ENCODE peak calls at places on chromosomes 16 and 17, in four cellular contexts. E is sigmoid colon, P is A673, R is RWPE2. G is an unnamed sample. For H3K4me1, the result is how much of the 10 kb centered on the place peaks cover.

GRCh38 chr16:57863434-57864160 is 61.3 kb upstream of the KIFC3 start:
- DNase-seq in R (no peak), P (peak), E (peak), G (peak)

GRCh38 chr16:51763072-51763658 is 612.1 kb upstream of the SALL1 start:
- DNase-seq in P (peak), R (no peak), E (no peak), G (no peak)

GRCh38 chr17:6494239-6494941 is 50.1 kb downstream of the PIMREG start:
- DNase-seq in P (no peak), R (peak), E (peak), G (no peak)

GRCh38 chr17:15121426-15121825 is 143.7 kb downstream of the PMP22 start:
- DNase-seq in R (no peak), E (no peak), P (no peak), G (no peak)

GRCh38 chr17:7113273-7114071 is 1.1 kb downstream of the ASGR2 start:
- DNase-seq in R (no peak), E (no peak), P (no peak), G (no peak)

GRCh38 chr16:13923703-13924298 is 3.8 kb downstream of the ERCC4 start:
- DNase-seq in P (peak), E (no peak), R (no peak), G (peak)

GRCh38 chr17:28029033-28029432 is 13.4 kb upstream of the NLK start:
- DNase-seq in R (no peak), P (no peak), E (no peak), G (no peak)

GRCh38 chr16:75198135-75198600 is 8.8 kb downstream of the CTRB2 start:
- DNase-seq in E (no peak), R (no peak), P (peak), G (no peak)

GRCh38 chr16:86104537-86105048 is 205.6 kb downstream of the IRF8 start:
- DNase-seq in R (no peak), P (no peak), E (peak), G (no peak)

GRCh38 chr16:84532855-84533486 is 28.5 kb upstream of the MEAK7 start:
- DNase-seq in E (no peak), R (no peak), P (no peak), G (no peak)

GRCh38 chr17:80132906-80133625 is 13.9 kb downstream of the EIF4A3 start:
- DNase-seq in P (no peak), E (no peak), R (no peak), G (no peak)

GRCh38 chr17:5821057-5821456 is 236.7 kb upstream of the NLRP1 start:
- DNase-seq in P (no peak), R (no peak), E (no peak), G (no peak)

GRCh38 chr17:44065668-44066203 is 735 bp downstream of the LSM12 start:
- DNase-seq in E (no peak), R (no peak), P (no peak), G (no peak)

GRCh38 chr16:2037115-2037514 is 10.4 kb downstream of the NHERF2 start:
- DNase-seq in E (no peak), R (no peak), P (no peak), G (no peak)

GRCh38 chr16:86850675-86851074 is 272.3 kb downstream of the FOXL1 start:
- DNase-seq in P (no peak), E (no peak), R (no peak), G (no peak)

GRCh38 chr17:69423450-69423849 is 9.0 kb downstream of the MAP2K6 start:
- DNase-seq in R (no peak), E (no peak), P (peak), G (no peak)

GRCh38 chr17:38598536-38598935 is 7.2 kb downstream of the SRCIN1 start:
- DNase-seq in P (peak), R (no peak), E (no peak), G (peak)

GRCh38 chr17:47119746-47120520 is 69.2 kb downstream of the CDC27 start:
- DNase-seq in E (no peak), R (no peak), P (no peak), G (no peak)

GRCh38 chr17:59668816-59669215 is 38.4 kb downstream of the PTRH2 start:
- DNase-seq in E (no peak), R (no peak), P (peak), G (no peak)

GRCh38 chr17:9037741-9038140 is 16.4 kb downstream of the NTN1 start:
- DNase-seq in P (no peak), R (no peak), E (no peak), G (no peak)

GRCh38 chr16:12262454-12263180 is 286.1 kb downstream of the SNX29 start:
- DNase-seq in R (peak), P (no peak), E (no peak), G (no peak)

GRCh38 chr16:67013238-67013822 is 15.6 kb upstream of the CBFB start:
- DNase-seq in P (peak), R (no peak), E (no peak), G (no peak)

GRCh38 chr16:67013823-67014640 is 14.9 kb upstream of the CBFB start:
- DNase-seq in E (peak), P (peak), R (peak), G (peak)

GRCh38 chr16:67016143-67016542 is 12.8 kb upstream of the CBFB start:
- DNase-seq in E (peak), P (no peak), R (peak), G (no peak)

GRCh38 chr16:67015317-67015731 is 13.6 kb upstream of the CBFB start:
- DNase-seq in E (peak), R (peak), P (peak), G (no peak)

GRCh38 chr16:67014641-67015315 is 14.2 kb upstream of the CBFB start:
- DNase-seq in R (peak), P (no peak), E (peak), G (no peak)
- H3K4me3 ChIP-seq in R (no peak), P (peak), E (no peak), G (peak)

GRCh38 chr17:31492206-31492605 is 100.7 kb downstream of the RAB11FIP4 start:
- DNase-seq in E (no peak), R (no peak), P (no peak), G (no peak)

GRCh38 chr17:31494259-31495048 is 103.0 kb downstream of the RAB11FIP4 start:
- DNase-seq in R (no peak), P (no peak), E (no peak), G (no peak)

GRCh38 chr17:31493656-31494155 is 102.2 kb downstream of the RAB11FIP4 start:
- DNase-seq in E (no peak), P (no peak), R (no peak), G (no peak)

GRCh38 chr17:31491794-31492171 is 100.3 kb downstream of the RAB11FIP4 start:
- DNase-seq in P (no peak), E (no peak), R (no peak), G (no peak)

DNA sequence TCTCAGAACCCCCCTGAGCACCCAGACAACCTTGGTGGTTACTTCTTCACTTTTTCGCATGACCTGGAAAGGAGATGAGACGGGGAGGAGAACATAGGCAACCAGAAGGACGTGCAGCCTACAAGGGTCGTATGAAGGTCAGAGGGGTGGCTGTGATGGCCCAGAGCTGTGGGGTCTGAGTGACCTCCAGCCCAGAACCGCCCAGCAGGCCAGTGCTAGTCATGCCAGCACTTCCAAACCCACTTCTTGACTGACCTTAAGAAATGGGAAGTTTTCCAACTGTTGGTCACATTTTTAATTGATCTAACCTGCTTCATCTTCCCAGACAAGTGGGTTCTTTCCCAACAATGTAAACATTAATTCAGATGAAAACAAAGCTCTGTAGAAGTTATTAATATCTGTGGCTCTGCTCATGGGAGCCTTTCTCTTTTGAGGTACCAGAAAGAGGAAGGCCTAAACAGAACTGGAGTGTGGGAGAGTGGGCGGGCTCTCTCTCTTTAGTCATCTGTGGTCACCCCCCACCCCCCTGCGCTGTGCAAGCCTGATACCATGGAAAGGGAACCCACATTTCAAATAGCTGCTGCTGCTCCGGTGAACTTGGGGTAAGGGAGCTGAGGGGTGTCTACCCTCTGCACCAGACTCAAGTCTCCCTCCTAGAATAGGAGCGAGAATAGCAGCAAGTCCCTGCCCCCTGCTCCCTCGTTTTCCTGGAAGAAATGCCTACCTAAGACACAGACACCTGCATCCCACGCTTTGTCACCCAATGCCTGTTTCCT is 101.6 kb downstream of the RAB11FIP4 start:
- DNase-seq in E (no peak), R (no peak), P (no peak), G (no peak)
- H3K4me1 ChIP-seq in E (under half), R (under half), P (under half), G (under half)

GRCh38 chr16:67149276-67150057 is 1.3 kb downstream of the B3GNT9 start:
- DNase-seq in P (no peak), R (no peak), E (no peak), G (no peak)
- H3K4me3 ChIP-seq in P (no peak), R (peak), E (no peak), G (no peak)

GRCh38 chr16:66486773-66487579 is 59.9 kb downstream of the BEAN1 start:
- DNase-seq in E (peak), P (no peak), R (no peak), G (no peak)
- H3K4me1 ChIP-seq in E (under half), P (under half), R (under half), G (under half)

GRCh38 chr17:49646391-49647255 is 31.3 kb downstream of the SPOP start:
- DNase-seq in P (peak), R (peak), E (peak), G (no peak)
- H3K4me3 ChIP-seq in P (no peak), R (peak), E (peak), G (no peak)

GRCh38 chr17:61235821-61236197 is 163.8 kb upstream of the TBX2 start:
- DNase-seq in E (no peak), R (no peak), P (no peak), G (peak)
- H3K4me1 ChIP-seq in E (under half), R (under half), P (under half), G (under half)

G was measured in HAP-1.